ENCODE peak calls at places on chromosomes 7 and 10, in nine cellular contexts. One of them, this sample, is unnamed. For H3K9me3, the result is how much of the 10 kb centered on the place peaks cover.

GRCh38 chr10:52213511-52213831 is 100.6 kb upstream of the DKK1 start:
- DNase-seq in suprapubic skin: no peak
- DNase-seq in GM12878: no peak
- DNase-seq in ovary: no peak
- DNase-seq in K562: no peak
- DNase-seq in heart left ventricle: no peak
- DNase-seq in vagina: no peak
- DNase-seq in sigmoid colon: no peak
- DNase-seq in A549: no peak
- DNase-seq in this sample: no peak

GRCh38 chr7:157587487-157588270 is 250.9 kb downstream of the DNAJB6 start:
- DNase-seq in GM12878: no peak
- DNase-seq in heart left ventricle: peak
- DNase-seq in A549: no peak
- DNase-seq in K562: no peak
- DNase-seq in suprapubic skin: no peak
- DNase-seq in vagina: no peak
- DNase-seq in ovary: no peak
- DNase-seq in sigmoid colon: peak
- DNase-seq in this sample: no peak

GRCh38 chr10:5424751-5425150 is 12.4 kb downstream of the NET1 start:
- DNase-seq in vagina: no peak
- DNase-seq in suprapubic skin: no peak
- DNase-seq in A549: no peak
- DNase-seq in heart left ventricle: no peak
- DNase-seq in K562: no peak
- DNase-seq in ovary: no peak
- DNase-seq in GM12878: no peak
- DNase-seq in sigmoid colon: no peak
- DNase-seq in this sample: no peak

GRCh38 chr10:61992683-61993629 is 91.5 kb downstream of the ARID5B start:
- DNase-seq in suprapubic skin: peak
- DNase-seq in A549: no peak
- DNase-seq in vagina: no peak
- DNase-seq in GM12878: peak
- DNase-seq in heart left ventricle: no peak
- DNase-seq in ovary: no peak
- DNase-seq in K562: no peak
- DNase-seq in sigmoid colon: peak
- DNase-seq in this sample: peak

GRCh38 chr7:95396136-95397032 is at the start of gene PON3:
- DNase-seq in A549: peak
- DNase-seq in GM12878: no peak
- DNase-seq in suprapubic skin: no peak
- DNase-seq in ovary: peak
- DNase-seq in vagina: no peak
- DNase-seq in heart left ventricle: no peak
- DNase-seq in sigmoid colon: peak
- DNase-seq in K562: peak
- DNase-seq in this sample: peak

GRCh38 chr7:42170724-42171123 is 66.3 kb downstream of the GLI3 start:
- DNase-seq in K562: no peak
- DNase-seq in vagina: no peak
- DNase-seq in heart left ventricle: no peak
- DNase-seq in A549: no peak
- DNase-seq in suprapubic skin: no peak
- DNase-seq in sigmoid colon: no peak
- DNase-seq in ovary: no peak
- DNase-seq in GM12878: no peak
- DNase-seq in this sample: no peak

GRCh38 chr7:112395411-112395810 is 54.8 kb upstream of the IFRD1 start:
- DNase-seq in GM12878: no peak
- DNase-seq in K562: no peak
- DNase-seq in heart left ventricle: no peak
- DNase-seq in suprapubic skin: no peak
- DNase-seq in vagina: no peak
- DNase-seq in sigmoid colon: no peak
- DNase-seq in ovary: no peak
- DNase-seq in A549: no peak
- DNase-seq in this sample: no peak

GRCh38 chr10:15172306-15172840 is 3.9 kb upstream of the NMT2 start:
- DNase-seq in GM12878: no peak
- DNase-seq in suprapubic skin: no peak
- DNase-seq in vagina: no peak
- DNase-seq in ovary: no peak
- DNase-seq in heart left ventricle: no peak
- DNase-seq in A549: no peak
- DNase-seq in sigmoid colon: no peak
- DNase-seq in K562: no peak
- DNase-seq in this sample: no peak

GRCh38 chr10:3737811-3738311 is 47.1 kb downstream of the KLF6 start:
- DNase-seq in heart left ventricle: no peak
- DNase-seq in A549: no peak
- DNase-seq in sigmoid colon: no peak
- DNase-seq in suprapubic skin: no peak
- DNase-seq in vagina: no peak
- DNase-seq in GM12878: no peak
- DNase-seq in K562: no peak
- DNase-seq in ovary: no peak
- DNase-seq in this sample: no peak

GRCh38 chr10:99041468-99041867 is 194.2 kb downstream of the HPSE2 start:
- DNase-seq in ovary: no peak
- DNase-seq in vagina: no peak
- DNase-seq in sigmoid colon: no peak
- DNase-seq in K562: no peak
- DNase-seq in suprapubic skin: no peak
- DNase-seq in GM12878: no peak
- DNase-seq in A549: no peak
- DNase-seq in heart left ventricle: no peak
- DNase-seq in this sample: no peak

GRCh38 chr10:31686566-31686965 is 242.1 kb downstream of the ARHGAP12 start:
- DNase-seq in GM12878: no peak
- DNase-seq in suprapubic skin: no peak
- DNase-seq in K562: no peak
- DNase-seq in vagina: no peak
- DNase-seq in A549: no peak
- DNase-seq in ovary: no peak
- DNase-seq in sigmoid colon: no peak
- DNase-seq in heart left ventricle: no peak
- DNase-seq in this sample: no peak
- H3K9me3 ChIP-seq in GM12878: under half
- H3K9me3 ChIP-seq in suprapubic skin: under half
- H3K9me3 ChIP-seq in K562: under half
- H3K9me3 ChIP-seq in vagina: under half
- H3K9me3 ChIP-seq in A549: half or more
- H3K9me3 ChIP-seq in ovary: under half
- H3K9me3 ChIP-seq in sigmoid colon: under half
- H3K9me3 ChIP-seq in heart left ventricle: under half
- H3K9me3 ChIP-seq in this sample: under half

DNA sequence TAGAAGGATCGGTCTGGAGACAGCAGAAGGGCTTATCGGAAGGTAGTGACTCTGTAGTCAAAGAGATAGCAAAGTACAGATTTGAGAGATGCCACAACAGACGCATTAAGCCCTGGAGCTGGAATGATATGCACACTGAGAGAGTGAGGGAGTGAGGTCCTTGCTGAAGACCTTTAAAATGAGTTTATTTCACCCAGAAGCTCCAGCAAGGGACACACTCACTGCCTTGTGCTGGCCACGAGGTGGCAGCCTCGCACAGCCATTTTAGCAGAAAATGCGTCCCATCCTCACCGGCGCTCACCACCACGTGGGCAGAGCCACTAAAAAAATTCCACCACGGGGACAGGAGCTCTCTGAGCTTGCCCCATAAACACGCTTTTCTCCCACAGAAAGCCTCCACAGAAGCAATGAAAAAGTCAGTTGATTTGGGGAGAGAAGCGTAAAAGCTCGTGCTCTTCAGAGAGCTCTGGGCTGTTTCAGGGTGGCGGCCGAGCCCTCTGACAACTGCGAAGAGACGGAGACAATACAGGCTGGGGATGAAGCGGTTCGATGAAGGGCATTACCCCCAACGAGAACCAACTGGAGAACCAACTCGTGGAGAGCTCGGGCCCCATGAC is 163.0 kb upstream of the KLF14 start:
- DNase-seq in sigmoid colon: peak
- DNase-seq in K562: peak
- DNase-seq in vagina: no peak
- DNase-seq in A549: peak
- DNase-seq in GM12878: no peak
- DNase-seq in suprapubic skin: no peak
- DNase-seq in heart left ventricle: peak
- DNase-seq in ovary: peak
- DNase-seq in this sample: peak
- TF ChIP-seq POLR2A in sigmoid colon: no peak
- TF ChIP-seq POLR2A in K562: no peak
- TF ChIP-seq POLR2A in vagina: no peak
- TF ChIP-seq POLR2A in A549: no peak
- TF ChIP-seq POLR2A in GM12878: peak
- TF ChIP-seq POLR2A in suprapubic skin: no peak
- TF ChIP-seq POLR2A in heart left ventricle: no peak
- TF ChIP-seq POLR2A in ovary: no peak
- TF ChIP-seq POLR2A in this sample: no peak

GRCh38 chr7:97373743-97374142 is 256.2 kb downstream of the SDHAF3 start:
- DNase-seq in sigmoid colon: no peak
- DNase-seq in GM12878: no peak
- DNase-seq in vagina: no peak
- DNase-seq in ovary: no peak
- DNase-seq in heart left ventricle: no peak
- DNase-seq in K562: no peak
- DNase-seq in suprapubic skin: no peak
- DNase-seq in A549: no peak
- DNase-seq in this sample: no peak

GRCh38 chr7:97377713-97378112 is 260.2 kb downstream of the SDHAF3 start:
- DNase-seq in vagina: no peak
- DNase-seq in sigmoid colon: no peak
- DNase-seq in A549: no peak
- DNase-seq in ovary: no peak
- DNase-seq in K562: no peak
- DNase-seq in suprapubic skin: no peak
- DNase-seq in heart left ventricle: no peak
- DNase-seq in GM12878: no peak
- DNase-seq in this sample: no peak

DNA sequence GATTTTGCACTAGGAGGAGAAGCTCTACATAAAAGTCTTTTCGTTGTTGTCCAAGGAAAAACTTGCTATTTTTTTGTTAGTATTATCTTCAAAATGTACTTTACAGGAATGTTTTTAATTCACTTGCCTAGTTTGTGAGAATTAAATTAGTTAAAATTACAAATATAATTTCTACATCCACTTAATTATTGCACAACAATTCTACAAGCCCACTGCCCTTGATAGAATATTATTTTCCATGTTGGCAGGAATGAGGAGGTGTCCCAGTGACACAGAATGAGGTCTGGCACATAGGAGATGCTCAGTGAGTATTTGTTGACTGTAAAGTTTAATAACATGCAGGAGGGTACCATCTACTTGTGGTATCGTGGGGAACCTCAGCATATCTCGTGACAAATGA is 255.4 kb downstream of the SDHAF3 start:
- DNase-seq in ovary: no peak
- DNase-seq in A549: no peak
- DNase-seq in vagina: no peak
- DNase-seq in GM12878: no peak
- DNase-seq in heart left ventricle: no peak
- DNase-seq in suprapubic skin: no peak
- DNase-seq in K562: no peak
- DNase-seq in sigmoid colon: no peak
- DNase-seq in this sample: no peak
- TF ChIP-seq CTCF in ovary: no peak
- TF ChIP-seq CTCF in A549: no peak
- TF ChIP-seq CTCF in vagina: no peak
- TF ChIP-seq CTCF in GM12878: no peak
- TF ChIP-seq CTCF in heart left ventricle: no peak
- TF ChIP-seq CTCF in suprapubic skin: no peak
- TF ChIP-seq CTCF in K562: no peak
- TF ChIP-seq CTCF in sigmoid colon: no peak
- TF ChIP-seq CTCF in this sample: no peak

DNA sequence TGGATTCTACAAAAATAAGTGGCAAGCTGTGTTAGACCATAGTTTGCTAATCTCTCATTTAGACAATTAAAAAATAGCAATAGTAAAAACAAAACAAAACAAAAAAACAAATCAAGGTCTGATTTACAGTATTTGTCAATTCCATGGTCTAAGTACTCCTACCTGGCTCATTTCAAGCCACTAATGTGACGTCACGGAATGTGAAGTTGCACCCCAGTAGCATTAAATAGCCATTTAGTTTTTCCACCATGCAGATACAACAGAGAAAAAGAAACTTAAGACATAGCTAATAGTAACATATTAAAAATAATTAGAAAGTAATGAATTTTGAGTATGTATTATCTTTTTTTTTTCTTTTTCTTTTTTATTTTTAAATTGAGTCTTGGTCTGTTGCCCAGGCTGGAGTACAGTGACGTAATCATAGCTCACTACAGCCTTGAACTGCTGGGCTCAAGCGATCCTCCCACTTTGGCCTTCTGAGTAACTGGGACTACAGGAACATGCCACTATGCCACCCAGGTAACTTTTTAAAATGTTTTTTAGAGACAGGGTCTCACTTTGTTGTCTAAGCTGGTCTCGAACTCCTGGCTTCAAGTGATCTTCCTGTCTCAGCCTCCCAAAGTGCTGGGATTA is 101.2 kb downstream of the MKX start:
- DNase-seq in GM12878: no peak
- DNase-seq in ovary: peak
- DNase-seq in A549: no peak
- DNase-seq in sigmoid colon: no peak
- DNase-seq in heart left ventricle: no peak
- DNase-seq in K562: no peak
- DNase-seq in suprapubic skin: no peak
- DNase-seq in vagina: no peak
- DNase-seq in this sample: no peak
- H3K9me3 ChIP-seq in GM12878: under half
- H3K9me3 ChIP-seq in ovary: under half
- H3K9me3 ChIP-seq in A549: under half
- H3K9me3 ChIP-seq in sigmoid colon: under half
- H3K9me3 ChIP-seq in heart left ventricle: under half
- H3K9me3 ChIP-seq in K562: under half
- H3K9me3 ChIP-seq in suprapubic skin: under half
- H3K9me3 ChIP-seq in vagina: under half
- H3K9me3 ChIP-seq in this sample: under half

GRCh38 chr7:91940572-91941341 is at the start of gene AKAP9:
- DNase-seq in heart left ventricle: peak
- DNase-seq in A549: peak
- DNase-seq in vagina: peak
- DNase-seq in sigmoid colon: peak
- DNase-seq in GM12878: peak
- DNase-seq in K562: peak
- DNase-seq in suprapubic skin: peak
- DNase-seq in ovary: peak
- DNase-seq in this sample: peak
- TF ChIP-seq POLR2A in heart left ventricle: peak
- TF ChIP-seq POLR2A in A549: peak
- TF ChIP-seq POLR2A in vagina: peak
- TF ChIP-seq POLR2A in sigmoid colon: peak
- TF ChIP-seq POLR2A in GM12878: peak
- TF ChIP-seq POLR2A in K562: peak
- TF ChIP-seq POLR2A in suprapubic skin: no peak
- TF ChIP-seq POLR2A in ovary: peak
- TF ChIP-seq POLR2A in this sample: peak